ENCODE peak calls at places on chromosomes 4 and X, in ten cellular contexts. One of them, this sample, is unnamed.
A peak's percentile ranks its signal among the peaks of the same experiment; 100 is the strongest.

GRCh38 chrX:16711219-16712115 is 1.0 kb downstream of the CTPS2 start:
- DNase-seq in HFFc6: no peak
- DNase-seq in A673: peak; percentile 17
- DNase-seq in GM06990: peak; percentile 33
- DNase-seq in progenitor cell of endocrine pancreas: no peak
- DNase-seq in osteoblast: peak; percentile 73
- DNase-seq in brain microvascular endothelial cell: no peak
- DNase-seq in dorsolateral prefrontal cortex: no peak
- DNase-seq in upper lobe of left lung: no peak
- DNase-seq in tibial artery: no peak
- DNase-seq in this sample: no peak

GRCh38 chrX:135094726-135095125 is 25.6 kb downstream of the ETDB start:
- DNase-seq in HFFc6: no peak
- DNase-seq in A673: no peak
- DNase-seq in GM06990: no peak
- DNase-seq in progenitor cell of endocrine pancreas: no peak
- DNase-seq in osteoblast: no peak
- DNase-seq in brain microvascular endothelial cell: no peak
- DNase-seq in dorsolateral prefrontal cortex: no peak
- DNase-seq in upper lobe of left lung: peak; percentile 12
- DNase-seq in tibial artery: no peak
- DNase-seq in this sample: no peak

GRCh38 chr4:186204103-186204559 is 12.8 kb downstream of the CYP4V2 start:
- DNase-seq in HFFc6: no peak
- DNase-seq in A673: peak; percentile 86
- DNase-seq in GM06990: peak; percentile 72
- DNase-seq in progenitor cell of endocrine pancreas: no peak
- DNase-seq in osteoblast: peak; percentile 44
- DNase-seq in brain microvascular endothelial cell: peak; percentile 43
- DNase-seq in dorsolateral prefrontal cortex: no peak
- DNase-seq in upper lobe of left lung: no peak
- DNase-seq in tibial artery: no peak
- DNase-seq in this sample: no peak

GRCh38 chr4:7699825-7700224 is 239.8 kb downstream of the AFAP1 start:
- DNase-seq in HFFc6: no peak
- DNase-seq in A673: no peak
- DNase-seq in GM06990: no peak
- DNase-seq in progenitor cell of endocrine pancreas: no peak
- DNase-seq in osteoblast: peak; percentile 72
- DNase-seq in brain microvascular endothelial cell: no peak
- DNase-seq in dorsolateral prefrontal cortex: no peak
- DNase-seq in upper lobe of left lung: no peak
- DNase-seq in tibial artery: no peak
- DNase-seq in this sample: no peak

GRCh38 chr4:25095756-25096552 is 64.3 kb downstream of the SEPSECS start:
- DNase-seq in HFFc6: no peak
- DNase-seq in A673: no peak
- DNase-seq in GM06990: no peak
- DNase-seq in progenitor cell of endocrine pancreas: no peak
- DNase-seq in osteoblast: no peak
- DNase-seq in brain microvascular endothelial cell: no peak
- DNase-seq in dorsolateral prefrontal cortex: no peak
- DNase-seq in upper lobe of left lung: peak; percentile 49
- DNase-seq in tibial artery: no peak
- DNase-seq in this sample: no peak

GRCh38 chr4:8156617-8157016 is 2.0 kb downstream of the ABLIM2 start:
- DNase-seq in HFFc6: no peak
- DNase-seq in A673: no peak
- DNase-seq in GM06990: no peak
- DNase-seq in progenitor cell of endocrine pancreas: no peak
- DNase-seq in osteoblast: peak; percentile 72
- DNase-seq in brain microvascular endothelial cell: no peak
- DNase-seq in dorsolateral prefrontal cortex: no peak
- DNase-seq in upper lobe of left lung: no peak
- DNase-seq in tibial artery: no peak
- DNase-seq in this sample: no peak

GRCh38 chr4:76624271-76624681 is 189.2 kb downstream of the SHROOM3 start:
- DNase-seq in HFFc6: peak; percentile 96
- DNase-seq in A673: no peak
- DNase-seq in GM06990: no peak
- DNase-seq in progenitor cell of endocrine pancreas: no peak
- DNase-seq in osteoblast: peak; percentile 90
- DNase-seq in brain microvascular endothelial cell: peak; percentile 99
- DNase-seq in dorsolateral prefrontal cortex: no peak
- DNase-seq in upper lobe of left lung: no peak
- DNase-seq in tibial artery: peak; percentile 79
- DNase-seq in this sample: no peak

GRCh38 chr4:6498511-6499240 is 26.3 kb upstream of the PPP2R2C start:
- DNase-seq in HFFc6: no peak
- DNase-seq in A673: no peak
- DNase-seq in GM06990: no peak
- DNase-seq in progenitor cell of endocrine pancreas: no peak
- DNase-seq in osteoblast: no peak
- DNase-seq in brain microvascular endothelial cell: no peak
- DNase-seq in dorsolateral prefrontal cortex: no peak
- DNase-seq in upper lobe of left lung: no peak
- DNase-seq in tibial artery: no peak
- DNase-seq in this sample: no peak

GRCh38 chr4:108113229-108113628 is 55.5 kb downstream of the LEF1 start:
- DNase-seq in HFFc6: no peak
- DNase-seq in A673: no peak
- DNase-seq in GM06990: no peak
- DNase-seq in progenitor cell of endocrine pancreas: no peak
- DNase-seq in osteoblast: no peak
- DNase-seq in brain microvascular endothelial cell: no peak
- DNase-seq in dorsolateral prefrontal cortex: no peak
- DNase-seq in upper lobe of left lung: no peak
- DNase-seq in tibial artery: no peak
- DNase-seq in this sample: no peak

GRCh38 chr4:138938371-138938699 is 77.2 kb upstream of the NOCT start:
- DNase-seq in HFFc6: peak; percentile 43
- DNase-seq in A673: peak; percentile 49
- DNase-seq in GM06990: no peak
- DNase-seq in progenitor cell of endocrine pancreas: no peak
- DNase-seq in osteoblast: peak; percentile 84
- DNase-seq in brain microvascular endothelial cell: no peak
- DNase-seq in dorsolateral prefrontal cortex: no peak
- DNase-seq in upper lobe of left lung: no peak
- DNase-seq in tibial artery: no peak
- DNase-seq in this sample: no peak

GRCh38 chr4:81519428-81519775 is 47.7 kb upstream of the RASGEF1B start:
- DNase-seq in HFFc6: no peak
- DNase-seq in A673: no peak
- DNase-seq in GM06990: no peak
- DNase-seq in progenitor cell of endocrine pancreas: no peak
- DNase-seq in osteoblast: no peak
- DNase-seq in brain microvascular endothelial cell: no peak
- DNase-seq in dorsolateral prefrontal cortex: no peak
- DNase-seq in upper lobe of left lung: no peak
- DNase-seq in tibial artery: no peak
- DNase-seq in this sample: no peak

GRCh38 chr4:81519856-81520255 is 48.1 kb upstream of the RASGEF1B start:
- DNase-seq in HFFc6: no peak
- DNase-seq in A673: no peak
- DNase-seq in GM06990: no peak
- DNase-seq in progenitor cell of endocrine pancreas: no peak
- DNase-seq in osteoblast: no peak
- DNase-seq in brain microvascular endothelial cell: no peak
- DNase-seq in dorsolateral prefrontal cortex: no peak
- DNase-seq in upper lobe of left lung: no peak
- DNase-seq in tibial artery: no peak
- DNase-seq in this sample: no peak

GRCh38 chr4:81512945-81513584 is 41.4 kb upstream of the RASGEF1B start:
- DNase-seq in HFFc6: no peak
- DNase-seq in A673: no peak
- DNase-seq in GM06990: no peak
- DNase-seq in progenitor cell of endocrine pancreas: no peak
- DNase-seq in osteoblast: no peak
- DNase-seq in brain microvascular endothelial cell: no peak
- DNase-seq in dorsolateral prefrontal cortex: no peak
- DNase-seq in upper lobe of left lung: no peak
- DNase-seq in tibial artery: no peak
- DNase-seq in this sample: no peak

GRCh38 chr4:81518762-81519427 is 47.2 kb upstream of the RASGEF1B start:
- DNase-seq in HFFc6: no peak
- DNase-seq in A673: no peak
- DNase-seq in GM06990: no peak
- DNase-seq in progenitor cell of endocrine pancreas: no peak
- DNase-seq in osteoblast: no peak
- DNase-seq in brain microvascular endothelial cell: no peak
- DNase-seq in dorsolateral prefrontal cortex: no peak
- DNase-seq in upper lobe of left lung: no peak
- DNase-seq in tibial artery: no peak
- DNase-seq in this sample: no peak

DNA sequence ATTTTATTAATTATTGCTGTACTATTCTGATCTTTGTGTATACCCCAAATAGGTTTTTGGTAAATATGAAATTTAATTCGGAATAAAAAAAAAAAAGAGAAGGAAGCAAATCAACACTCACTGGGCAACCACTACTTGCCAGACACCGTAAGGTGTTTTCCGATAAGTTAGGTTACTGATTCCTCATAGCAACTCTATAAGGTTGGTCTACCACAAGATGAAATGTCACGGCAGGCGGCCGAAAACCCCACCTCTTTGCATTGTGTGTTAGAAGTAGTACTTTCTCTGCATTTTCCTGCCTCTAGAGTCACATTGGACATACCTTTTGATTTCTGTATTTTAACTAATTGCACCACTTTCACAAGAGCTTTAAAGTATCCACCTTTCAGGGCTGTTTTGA is 44.5 kb upstream of the RASGEF1B start:
- DNase-seq in HFFc6: no peak
- DNase-seq in A673: no peak
- DNase-seq in GM06990: no peak
- DNase-seq in progenitor cell of endocrine pancreas: no peak
- DNase-seq in osteoblast: no peak
- DNase-seq in brain microvascular endothelial cell: no peak
- DNase-seq in dorsolateral prefrontal cortex: no peak
- DNase-seq in upper lobe of left lung: no peak
- DNase-seq in tibial artery: no peak
- DNase-seq in this sample: no peak
- TF ChIP-seq CTCF in HFFc6: no peak
- TF ChIP-seq CTCF in A673: no peak
- TF ChIP-seq CTCF in GM06990: no peak
- TF ChIP-seq CTCF in progenitor cell of endocrine pancreas: no peak
- TF ChIP-seq CTCF in osteoblast: no peak
- TF ChIP-seq CTCF in brain microvascular endothelial cell: no peak
- TF ChIP-seq CTCF in dorsolateral prefrontal cortex: no peak
- TF ChIP-seq CTCF in upper lobe of left lung: no peak
- TF ChIP-seq CTCF in tibial artery: no peak
- TF ChIP-seq CTCF in this sample: no peak

DNA sequence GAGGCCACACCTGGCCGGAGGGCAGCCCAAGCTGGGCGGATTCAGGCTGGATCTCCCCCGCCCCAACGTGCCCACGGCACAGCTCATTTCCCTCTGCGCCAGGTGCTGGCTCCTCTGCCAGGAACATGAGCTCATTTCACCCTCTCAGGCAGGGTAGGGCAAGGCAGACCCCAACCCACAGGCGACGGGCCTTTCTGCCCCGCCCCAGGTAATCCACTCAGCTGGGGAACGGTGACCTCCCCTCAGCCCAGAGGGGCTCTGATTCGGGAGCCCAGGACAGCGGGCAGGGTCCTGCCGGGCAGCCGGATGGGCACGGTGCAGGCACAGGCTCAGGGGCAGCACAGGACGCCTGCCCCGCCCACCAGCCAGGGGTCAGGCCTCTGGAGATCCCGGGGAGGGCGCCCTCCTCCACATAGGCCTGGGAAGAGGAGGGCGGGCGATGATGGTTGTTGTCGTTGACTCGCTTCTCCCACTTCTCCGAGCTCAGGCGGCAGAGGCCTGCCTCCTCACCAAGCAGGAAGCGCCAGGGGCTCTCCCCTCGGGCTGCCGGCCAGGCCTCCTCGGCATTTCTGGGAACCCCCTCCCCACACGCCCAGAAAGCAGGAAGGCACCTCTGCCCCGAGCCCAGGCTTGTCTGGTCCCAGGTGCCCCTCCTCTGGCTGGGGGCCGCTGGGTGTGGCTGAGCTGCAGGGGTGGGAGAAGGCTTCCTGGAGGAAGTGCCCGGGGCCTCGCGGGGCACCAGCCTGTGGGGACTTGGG is 31.1 kb downstream of the TACC3 start:
- DNase-seq in HFFc6: no peak
- DNase-seq in A673: no peak
- DNase-seq in GM06990: no peak
- DNase-seq in progenitor cell of endocrine pancreas: no peak
- DNase-seq in osteoblast: no peak
- DNase-seq in brain microvascular endothelial cell: no peak
- DNase-seq in dorsolateral prefrontal cortex: no peak
- DNase-seq in upper lobe of left lung: peak; percentile 86
- DNase-seq in tibial artery: no peak
- DNase-seq in this sample: no peak
- TF ChIP-seq CTCF in HFFc6: no peak
- TF ChIP-seq CTCF in A673: no peak
- TF ChIP-seq CTCF in GM06990: no peak
- TF ChIP-seq CTCF in progenitor cell of endocrine pancreas: no peak
- TF ChIP-seq CTCF in osteoblast: no peak
- TF ChIP-seq CTCF in brain microvascular endothelial cell: no peak
- TF ChIP-seq CTCF in dorsolateral prefrontal cortex: no peak
- TF ChIP-seq CTCF in upper lobe of left lung: peak; percentile 17
- TF ChIP-seq CTCF in tibial artery: no peak
- TF ChIP-seq CTCF in this sample: no peak

DNA sequence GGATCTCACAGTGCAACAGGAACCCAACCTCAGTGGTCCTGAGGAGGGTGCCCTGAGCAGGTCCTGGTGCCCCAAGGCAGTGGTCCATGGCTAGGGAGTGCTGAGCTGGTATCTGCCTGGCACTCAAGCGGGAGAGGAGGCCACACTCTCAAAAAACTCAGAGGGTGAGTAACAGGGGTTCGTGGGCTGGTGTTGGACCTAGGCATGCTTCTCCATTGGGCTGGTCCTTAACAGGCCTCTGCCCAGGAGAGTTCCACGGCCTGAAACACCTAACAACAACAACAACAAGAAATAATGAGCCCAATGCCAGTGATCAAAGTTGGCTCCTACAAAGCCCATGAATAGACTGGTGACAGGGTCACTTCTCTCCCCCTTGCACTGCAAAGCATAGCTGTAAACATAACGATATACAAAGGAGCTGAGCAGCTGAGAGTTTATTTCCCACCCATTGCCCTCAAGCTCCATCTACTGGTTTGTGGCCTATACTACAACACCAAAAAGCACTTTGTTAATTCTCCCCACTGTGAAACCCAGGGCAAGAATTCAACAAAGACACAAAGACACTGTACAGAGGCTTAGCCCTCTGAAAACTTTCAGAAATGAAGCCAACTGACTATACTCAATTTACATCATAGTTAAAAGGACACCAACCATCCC is 736.2 kb upstream of the ADGRL3 start:
- DNase-seq in HFFc6: peak; percentile 9
- DNase-seq in A673: no peak
- DNase-seq in GM06990: no peak
- DNase-seq in progenitor cell of endocrine pancreas: no peak
- DNase-seq in osteoblast: no peak
- DNase-seq in brain microvascular endothelial cell: peak; percentile 4
- DNase-seq in dorsolateral prefrontal cortex: no peak
- DNase-seq in upper lobe of left lung: no peak
- DNase-seq in tibial artery: no peak
- DNase-seq in this sample: no peak
- TF ChIP-seq CTCF in HFFc6: peak; percentile 68
- TF ChIP-seq CTCF in A673: no peak
- TF ChIP-seq CTCF in GM06990: peak; percentile 27
- TF ChIP-seq CTCF in progenitor cell of endocrine pancreas: peak; percentile 37
- TF ChIP-seq CTCF in osteoblast: no peak
- TF ChIP-seq CTCF in brain microvascular endothelial cell: peak; percentile 69
- TF ChIP-seq CTCF in dorsolateral prefrontal cortex: no peak
- TF ChIP-seq CTCF in upper lobe of left lung: no peak
- TF ChIP-seq CTCF in tibial artery: no peak
- TF ChIP-seq CTCF in this sample: peak; percentile 33

GRCh38 chrX:48761674-48762471 is at the start of gene GLOD5:
- DNase-seq in HFFc6: no peak
- DNase-seq in A673: peak; percentile 5
- DNase-seq in GM06990: no peak
- DNase-seq in progenitor cell of endocrine pancreas: peak; percentile 23
- DNase-seq in osteoblast: no peak
- DNase-seq in brain microvascular endothelial cell: no peak
- DNase-seq in dorsolateral prefrontal cortex: no peak
- DNase-seq in upper lobe of left lung: peak; percentile 50
- DNase-seq in tibial artery: no peak
- DNase-seq in this sample: no peak
- TF ChIP-seq CTCF in HFFc6: peak; percentile 23
- TF ChIP-seq CTCF in A673: peak; percentile 26
- TF ChIP-seq CTCF in GM06990: peak; percentile 20
- TF ChIP-seq CTCF in progenitor cell of endocrine pancreas: peak; percentile 54
- TF ChIP-seq CTCF in osteoblast: no peak
- TF ChIP-seq CTCF in brain microvascular endothelial cell: peak; percentile 32
- TF ChIP-seq CTCF in dorsolateral prefrontal cortex: no peak
- TF ChIP-seq CTCF in upper lobe of left lung: no peak
- TF ChIP-seq CTCF in tibial artery: no peak
- TF ChIP-seq CTCF in this sample: peak; percentile 25